ENCODE peak calls at places on chromosomes 3 and 15, in four cellular contexts. G is A549; E is naive thymus-derived CD4-positive, alpha-beta T cell; J is esophagus squamous epithelium. B is an unnamed sample.

GRCh38 chr15:47857384-47858168 is 140.3 kb downstream of the SEMA6D start:
- DNase-seq in G (no peak), E (no peak), J (no peak), B (no peak)

GRCh38 chr15:75307778-75308390 is 25.2 kb downstream of the GOLGA6D start:
- DNase-seq in G (peak; percentile 77), E (no peak), J (no peak), B (peak; percentile 6)

GRCh38 chr15:84391191-84391590 is 155.6 kb downstream of the GOLGA6L4 start:
- DNase-seq in G (no peak), E (no peak), J (no peak), B (no peak)

GRCh38 chr15:37046876-37047614 is 53.3 kb downstream of the MEIS2 start:
- DNase-seq in G (no peak), E (no peak), J (no peak), B (no peak)

GRCh38 chr3:197023998-197024651 is 5.5 kb downstream of the MELTF start:
- DNase-seq in G (no peak), E (no peak), J (no peak), B (no peak)

GRCh38 chr3:185316740-185317407 is 46.1 kb upstream of the MAP3K13 start:
- DNase-seq in G (peak; percentile 71), E (no peak), J (no peak), B (no peak)

GRCh38 chr3:58537412-58538301 is 667 bp upstream of the ACOX2 start:
- DNase-seq in G (no peak), E (no peak), J (no peak), B (no peak)

GRCh38 chr3:178397836-178398235 is 138.4 kb upstream of the KCNMB2 start:
- DNase-seq in G (no peak), E (no peak), J (no peak), B (no peak)

GRCh38 chr15:33298631-33299030 is 12.1 kb upstream of the RYR3 start:
- DNase-seq in G (no peak), E (no peak), J (no peak), B (no peak)

GRCh38 chr3:12994357-12994606 is 78.9 kb downstream of the IQSEC1 start:
- DNase-seq in G (peak; percentile 21), E (no peak), J (no peak), B (no peak)

GRCh38 chr3:12996181-12996506 is 77.1 kb downstream of the IQSEC1 start:
- DNase-seq in G (no peak), E (no peak), J (no peak), B (no peak)

GRCh38 chr3:12995389-12996180 is 77.6 kb downstream of the IQSEC1 start:
- DNase-seq in G (no peak), E (no peak), J (no peak), B (no peak)

GRCh38 chr3:12993623-12994356 is 79.4 kb downstream of the IQSEC1 start:
- DNase-seq in G (peak; percentile 17), E (no peak), J (no peak), B (no peak)

DNA sequence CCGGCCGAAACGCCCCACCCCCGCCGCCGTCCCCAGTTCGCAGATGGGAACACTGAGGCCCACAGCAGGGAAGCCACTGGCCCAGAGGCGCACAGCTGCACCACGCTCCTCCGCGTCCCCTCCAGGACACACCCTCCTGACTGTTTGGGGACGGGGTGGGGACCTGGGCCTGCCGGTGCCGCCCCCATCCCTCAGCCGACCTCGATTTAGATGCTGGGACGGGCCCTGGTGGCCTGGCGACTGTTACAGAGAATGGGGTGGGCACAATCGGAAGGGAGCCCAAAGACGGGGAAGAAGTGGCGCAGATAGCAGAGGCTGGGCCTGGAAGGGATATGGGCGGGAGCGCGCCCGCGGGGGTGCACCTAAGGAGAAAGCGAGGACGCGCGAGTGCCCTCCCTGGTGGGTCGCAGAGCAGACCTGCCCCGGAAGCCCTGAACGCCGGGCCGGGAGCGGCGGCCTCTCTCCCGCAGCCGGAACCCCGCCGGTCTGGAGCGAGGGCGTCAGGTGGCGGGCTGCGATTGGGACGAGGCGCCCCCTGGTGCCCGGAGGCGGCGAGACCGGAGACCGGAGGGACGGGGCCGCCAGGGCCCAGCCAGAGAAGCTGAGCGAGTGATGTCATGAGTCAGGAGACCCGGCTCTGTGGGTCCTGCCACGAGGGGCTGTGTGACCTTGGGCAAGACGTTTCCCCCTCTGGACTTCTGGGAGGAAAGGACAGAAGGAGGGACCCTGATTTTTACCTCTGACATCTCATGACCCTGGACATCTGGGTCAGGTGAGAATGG is 78.4 kb downstream of the IQSEC1 start:
- DNase-seq in G (peak; percentile 82), E (peak; percentile 76), J (peak; percentile 46), B (peak; percentile 92)
- H3K27ac ChIP-seq in G (peak overlapping the region; percentile 74), E (peak overlapping the region; percentile 77), J (peak overlapping the region; percentile 89), B (peak overlapping the region; percentile 87)

GRCh38 chr3:72171461-72171860 is 386.5 kb upstream of the PROK2 start:
- DNase-seq in G (no peak), E (no peak), J (no peak), B (no peak)
- H3K4me1 ChIP-seq in G (no peaks in the 10 kb centered on the region), E (no peaks in the 10 kb centered on the region), J (peaks cover 32% of the 10 kb centered on the region), B (no peaks in the 10 kb centered on the region)

GRCh38 chr15:90013503-90013937 is 12.4 kb downstream of the ZNF710 start:
- DNase-seq in G (no peak), E (peak; percentile 72), J (no peak), B (peak; percentile 44)
- H3K4me3 ChIP-seq in G (no peak overlapping the region), E (peak overlapping the region; percentile 17), J (no peak overlapping the region), B (no peak overlapping the region)

DNA sequence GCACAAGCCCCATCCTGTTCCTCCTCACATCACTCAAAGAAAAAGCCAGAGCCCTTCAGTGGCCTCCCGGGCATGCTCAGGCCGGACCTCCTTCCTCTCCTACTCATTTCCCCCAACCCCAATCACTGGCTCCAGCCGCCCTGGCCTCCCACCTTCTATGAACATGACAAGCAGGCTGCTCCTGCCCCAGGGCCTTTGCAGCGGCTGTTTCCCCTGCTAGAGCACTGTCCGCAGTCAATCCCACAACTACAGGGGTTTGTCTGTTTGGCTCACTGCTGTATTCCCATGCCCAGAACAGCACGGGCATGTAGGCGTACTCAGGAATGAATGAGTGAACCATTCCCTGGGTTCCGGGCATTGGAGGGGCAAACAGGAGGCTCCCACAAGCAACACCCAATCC is 139.8 kb upstream of the PRR20G start:
- DNase-seq in G (no peak), E (no peak), J (no peak), B (no peak)
- H3K27ac ChIP-seq in G (no peak overlapping the region), E (no peak overlapping the region), J (no peak overlapping the region), B (no peak overlapping the region)

DNA sequence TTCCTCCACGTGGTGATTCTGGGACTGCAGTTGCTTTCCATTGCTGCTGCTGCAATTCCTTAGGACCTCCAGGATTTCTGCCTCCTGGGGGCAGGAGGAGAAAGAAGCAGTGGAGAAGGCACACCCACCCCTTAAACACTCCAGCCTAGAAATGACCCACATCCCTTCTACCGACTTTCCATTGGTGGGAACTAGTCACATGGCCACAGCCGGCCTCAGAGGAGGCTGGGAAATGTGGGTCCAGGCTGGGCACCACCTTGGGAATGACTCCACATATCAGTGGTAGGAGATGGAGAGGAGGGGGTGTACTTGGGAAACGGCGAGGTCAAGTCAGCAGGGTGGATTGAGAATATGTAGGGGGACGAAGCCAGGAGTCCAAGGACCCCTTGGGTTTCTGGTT is 269.4 kb upstream of the CTDSPL start:
- DNase-seq in G (no peak), E (no peak), J (no peak), B (no peak)
- H3K4me1 ChIP-seq in G (no peaks in the 10 kb centered on the region), E (no peaks in the 10 kb centered on the region), J (peaks cover 73% of the 10 kb centered on the region), B (no peaks in the 10 kb centered on the region)

GRCh38 chr3:189349772-189350171 is 178.0 kb downstream of the TPRG1 start:
- DNase-seq in G (no peak), E (no peak), J (no peak), B (no peak)
- H3K4me3 ChIP-seq in G (no peak overlapping the region), E (no peak overlapping the region), J (no peak overlapping the region), B (no peak overlapping the region)

DNA sequence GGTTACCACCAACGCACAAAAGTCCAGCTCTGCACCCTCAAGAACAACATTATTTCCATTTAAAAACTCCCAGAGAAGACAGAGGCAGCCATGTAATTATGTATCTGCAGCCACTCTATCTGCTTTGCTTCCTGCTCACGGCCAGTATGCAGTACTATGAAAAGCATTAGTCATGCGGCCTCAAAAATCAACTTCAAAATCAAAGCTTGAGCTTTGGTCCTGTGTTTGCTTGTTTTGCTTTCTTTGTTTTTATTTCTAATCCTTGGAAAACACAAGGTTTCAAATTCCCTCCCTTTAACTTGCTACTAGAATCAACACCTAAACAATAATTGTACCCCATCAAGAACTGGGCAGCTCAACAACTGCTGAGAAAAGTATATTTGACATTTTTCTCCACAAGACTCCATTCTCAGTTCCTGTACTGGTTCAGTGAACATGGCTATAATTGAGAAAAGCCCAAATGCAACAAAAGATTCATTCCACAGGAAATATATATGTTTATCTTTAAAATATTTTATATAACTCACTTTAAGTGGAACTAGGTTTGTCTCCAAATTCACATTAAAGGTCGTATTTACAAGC is 37.6 kb downstream of the GBE1 start:
- DNase-seq in G (peak; percentile 56), E (no peak), J (no peak), B (no peak)
- H3K27ac ChIP-seq in G (peak overlapping the region; percentile 83), E (no peak overlapping the region), J (peak overlapping the region; percentile 40), B (no peak overlapping the region)